ENCODE peak calls at places on chromosomes 12 and 14, in ten cellular contexts. One of them, this sample, is unnamed.

GRCh38 chr12:68913682-68914081 is 19.3 kb downstream of the CPM start:
- DNase-seq in left ventricle myocardium inferior: no peak
- DNase-seq in cerebellar nuclear complex: no peak
- DNase-seq in stimulated activated CD4-positive, alpha-beta T cell treated with anti-CD3 and anti-CD28 coated beads, TNF-alpha, amount 100 ng/mL, for 4 hours: no peak
- DNase-seq in pancreas: no peak
- DNase-seq in posterior cingulate gyrus: no peak
- DNase-seq in RWPE1: no peak
- DNase-seq in cortex of kidney: no peak
- DNase-seq in endodermal cell: no peak
- DNase-seq in endothelial cell of umbilical vein: no peak
- DNase-seq in this sample: no peak

GRCh38 chr12:69284131-69284530 is 44.8 kb downstream of the CPSF6 start:
- DNase-seq in left ventricle myocardium inferior: peak
- DNase-seq in cerebellar nuclear complex: no peak
- DNase-seq in stimulated activated CD4-positive, alpha-beta T cell treated with anti-CD3 and anti-CD28 coated beads, TNF-alpha, amount 100 ng/mL, for 4 hours: no peak
- DNase-seq in pancreas: peak
- DNase-seq in posterior cingulate gyrus: peak
- DNase-seq in RWPE1: peak
- DNase-seq in cortex of kidney: no peak
- DNase-seq in endodermal cell: peak
- DNase-seq in endothelial cell of umbilical vein: peak
- DNase-seq in this sample: peak

GRCh38 chr12:30926243-30927209 is at the start of gene TSPAN11:
- DNase-seq in left ventricle myocardium inferior: peak
- DNase-seq in cerebellar nuclear complex: no peak
- DNase-seq in stimulated activated CD4-positive, alpha-beta T cell treated with anti-CD3 and anti-CD28 coated beads, TNF-alpha, amount 100 ng/mL, for 4 hours: no peak
- DNase-seq in pancreas: peak
- DNase-seq in posterior cingulate gyrus: no peak
- DNase-seq in RWPE1: peak
- DNase-seq in cortex of kidney: no peak
- DNase-seq in endodermal cell: peak
- DNase-seq in endothelial cell of umbilical vein: peak
- DNase-seq in this sample: peak

GRCh38 chr14:101705733-101706508 is 55.6 kb upstream of the PPP2R5C start:
- DNase-seq in left ventricle myocardium inferior: peak
- DNase-seq in cerebellar nuclear complex: no peak
- DNase-seq in stimulated activated CD4-positive, alpha-beta T cell treated with anti-CD3 and anti-CD28 coated beads, TNF-alpha, amount 100 ng/mL, for 4 hours: peak
- DNase-seq in pancreas: no peak
- DNase-seq in posterior cingulate gyrus: no peak
- DNase-seq in RWPE1: no peak
- DNase-seq in cortex of kidney: no peak
- DNase-seq in endodermal cell: peak
- DNase-seq in endothelial cell of umbilical vein: no peak
- DNase-seq in this sample: peak

GRCh38 chr14:71714225-71714624 is 218.0 kb upstream of the RGS6 start:
- DNase-seq in left ventricle myocardium inferior: no peak
- DNase-seq in cerebellar nuclear complex: no peak
- DNase-seq in stimulated activated CD4-positive, alpha-beta T cell treated with anti-CD3 and anti-CD28 coated beads, TNF-alpha, amount 100 ng/mL, for 4 hours: no peak
- DNase-seq in pancreas: no peak
- DNase-seq in posterior cingulate gyrus: no peak
- DNase-seq in RWPE1: no peak
- DNase-seq in cortex of kidney: no peak
- DNase-seq in endodermal cell: no peak
- DNase-seq in endothelial cell of umbilical vein: no peak
- DNase-seq in this sample: no peak

GRCh38 chr14:61524936-61525292 is 170.4 kb upstream of the HIF1A start:
- DNase-seq in left ventricle myocardium inferior: no peak
- DNase-seq in cerebellar nuclear complex: no peak
- DNase-seq in stimulated activated CD4-positive, alpha-beta T cell treated with anti-CD3 and anti-CD28 coated beads, TNF-alpha, amount 100 ng/mL, for 4 hours: no peak
- DNase-seq in pancreas: no peak
- DNase-seq in posterior cingulate gyrus: no peak
- DNase-seq in RWPE1: no peak
- DNase-seq in cortex of kidney: no peak
- DNase-seq in endodermal cell: peak
- DNase-seq in endothelial cell of umbilical vein: no peak
- DNase-seq in this sample: no peak

GRCh38 chr12:107775093-107775721 is 703 bp downstream of the ASCL4 start:
- DNase-seq in left ventricle myocardium inferior: no peak
- DNase-seq in cerebellar nuclear complex: no peak
- DNase-seq in stimulated activated CD4-positive, alpha-beta T cell treated with anti-CD3 and anti-CD28 coated beads, TNF-alpha, amount 100 ng/mL, for 4 hours: no peak
- DNase-seq in pancreas: peak
- DNase-seq in posterior cingulate gyrus: no peak
- DNase-seq in RWPE1: no peak
- DNase-seq in cortex of kidney: no peak
- DNase-seq in endodermal cell: peak
- DNase-seq in endothelial cell of umbilical vein: no peak
- DNase-seq in this sample: peak

GRCh38 chr12:95815635-95816212 is 25.2 kb upstream of the NTN4 start:
- DNase-seq in left ventricle myocardium inferior: no peak
- DNase-seq in cerebellar nuclear complex: no peak
- DNase-seq in stimulated activated CD4-positive, alpha-beta T cell treated with anti-CD3 and anti-CD28 coated beads, TNF-alpha, amount 100 ng/mL, for 4 hours: no peak
- DNase-seq in pancreas: no peak
- DNase-seq in posterior cingulate gyrus: no peak
- DNase-seq in RWPE1: peak
- DNase-seq in cortex of kidney: no peak
- DNase-seq in endodermal cell: no peak
- DNase-seq in endothelial cell of umbilical vein: peak
- DNase-seq in this sample: no peak

GRCh38 chr14:55701638-55702037 is 121.6 kb downstream of the KTN1 start:
- DNase-seq in left ventricle myocardium inferior: no peak
- DNase-seq in cerebellar nuclear complex: no peak
- DNase-seq in stimulated activated CD4-positive, alpha-beta T cell treated with anti-CD3 and anti-CD28 coated beads, TNF-alpha, amount 100 ng/mL, for 4 hours: no peak
- DNase-seq in pancreas: no peak
- DNase-seq in posterior cingulate gyrus: no peak
- DNase-seq in RWPE1: peak
- DNase-seq in cortex of kidney: no peak
- DNase-seq in endodermal cell: no peak
- DNase-seq in endothelial cell of umbilical vein: no peak
- DNase-seq in this sample: no peak

GRCh38 chr14:91021115-91021514 is 39.3 kb downstream of the RPS6KA5 start:
- DNase-seq in left ventricle myocardium inferior: no peak
- DNase-seq in cerebellar nuclear complex: no peak
- DNase-seq in stimulated activated CD4-positive, alpha-beta T cell treated with anti-CD3 and anti-CD28 coated beads, TNF-alpha, amount 100 ng/mL, for 4 hours: no peak
- DNase-seq in pancreas: no peak
- DNase-seq in posterior cingulate gyrus: no peak
- DNase-seq in RWPE1: no peak
- DNase-seq in cortex of kidney: no peak
- DNase-seq in endodermal cell: no peak
- DNase-seq in endothelial cell of umbilical vein: no peak
- DNase-seq in this sample: no peak

GRCh38 chr12:124099661-124100060 is 126.6 kb downstream of the ZNF664 start:
- DNase-seq in left ventricle myocardium inferior: no peak
- DNase-seq in cerebellar nuclear complex: no peak
- DNase-seq in stimulated activated CD4-positive, alpha-beta T cell treated with anti-CD3 and anti-CD28 coated beads, TNF-alpha, amount 100 ng/mL, for 4 hours: no peak
- DNase-seq in pancreas: no peak
- DNase-seq in posterior cingulate gyrus: no peak
- DNase-seq in RWPE1: no peak
- DNase-seq in cortex of kidney: no peak
- DNase-seq in endodermal cell: no peak
- DNase-seq in endothelial cell of umbilical vein: no peak
- DNase-seq in this sample: no peak

GRCh38 chr14:65134651-65135579 is 32.6 kb upstream of the MAX start:
- DNase-seq in left ventricle myocardium inferior: no peak
- DNase-seq in cerebellar nuclear complex: no peak
- DNase-seq in stimulated activated CD4-positive, alpha-beta T cell treated with anti-CD3 and anti-CD28 coated beads, TNF-alpha, amount 100 ng/mL, for 4 hours: no peak
- DNase-seq in pancreas: no peak
- DNase-seq in posterior cingulate gyrus: peak
- DNase-seq in RWPE1: no peak
- DNase-seq in cortex of kidney: no peak
- DNase-seq in endodermal cell: no peak
- DNase-seq in endothelial cell of umbilical vein: no peak
- DNase-seq in this sample: no peak

GRCh38 chr12:109920266-109920780 is 20.2 kb downstream of the TCHP start:
- DNase-seq in left ventricle myocardium inferior: no peak
- DNase-seq in cerebellar nuclear complex: no peak
- DNase-seq in stimulated activated CD4-positive, alpha-beta T cell treated with anti-CD3 and anti-CD28 coated beads, TNF-alpha, amount 100 ng/mL, for 4 hours: no peak
- DNase-seq in pancreas: peak
- DNase-seq in posterior cingulate gyrus: peak
- DNase-seq in RWPE1: no peak
- DNase-seq in cortex of kidney: no peak
- DNase-seq in endodermal cell: no peak
- DNase-seq in endothelial cell of umbilical vein: no peak
- DNase-seq in this sample: no peak

GRCh38 chr12:5402536-5402935 is 29.4 kb upstream of the NTF3 start:
- DNase-seq in left ventricle myocardium inferior: no peak
- DNase-seq in cerebellar nuclear complex: no peak
- DNase-seq in stimulated activated CD4-positive, alpha-beta T cell treated with anti-CD3 and anti-CD28 coated beads, TNF-alpha, amount 100 ng/mL, for 4 hours: no peak
- DNase-seq in pancreas: no peak
- DNase-seq in posterior cingulate gyrus: no peak
- DNase-seq in RWPE1: no peak
- DNase-seq in cortex of kidney: no peak
- DNase-seq in endodermal cell: no peak
- DNase-seq in endothelial cell of umbilical vein: no peak
- DNase-seq in this sample: no peak

GRCh38 chr14:21016791-21017190 is 8.1 kb downstream of the NDRG2 start:
- DNase-seq in left ventricle myocardium inferior: no peak
- DNase-seq in cerebellar nuclear complex: no peak
- DNase-seq in stimulated activated CD4-positive, alpha-beta T cell treated with anti-CD3 and anti-CD28 coated beads, TNF-alpha, amount 100 ng/mL, for 4 hours: no peak
- DNase-seq in pancreas: no peak
- DNase-seq in posterior cingulate gyrus: no peak
- DNase-seq in RWPE1: no peak
- DNase-seq in cortex of kidney: no peak
- DNase-seq in endodermal cell: no peak
- DNase-seq in endothelial cell of umbilical vein: no peak
- DNase-seq in this sample: no peak

GRCh38 chr12:118981285-118982201 is at the start of gene SRRM4:
- DNase-seq in left ventricle myocardium inferior: no peak
- DNase-seq in cerebellar nuclear complex: peak
- DNase-seq in stimulated activated CD4-positive, alpha-beta T cell treated with anti-CD3 and anti-CD28 coated beads, TNF-alpha, amount 100 ng/mL, for 4 hours: no peak
- DNase-seq in pancreas: peak
- DNase-seq in posterior cingulate gyrus: peak
- DNase-seq in RWPE1: peak
- DNase-seq in cortex of kidney: no peak
- DNase-seq in endodermal cell: peak
- DNase-seq in endothelial cell of umbilical vein: no peak
- DNase-seq in this sample: peak

GRCh38 chr14:53167602-53168328 is 14.6 kb upstream of the DDHD1 start:
- DNase-seq in left ventricle myocardium inferior: no peak
- DNase-seq in cerebellar nuclear complex: no peak
- DNase-seq in stimulated activated CD4-positive, alpha-beta T cell treated with anti-CD3 and anti-CD28 coated beads, TNF-alpha, amount 100 ng/mL, for 4 hours: no peak
- DNase-seq in pancreas: no peak
- DNase-seq in posterior cingulate gyrus: no peak
- DNase-seq in RWPE1: no peak
- DNase-seq in cortex of kidney: no peak
- DNase-seq in endodermal cell: no peak
- DNase-seq in endothelial cell of umbilical vein: no peak
- DNase-seq in this sample: no peak

GRCh38 chr12:111447571-111448265 is 42.0 kb downstream of the SH2B3 start:
- DNase-seq in left ventricle myocardium inferior: no peak
- DNase-seq in cerebellar nuclear complex: no peak
- DNase-seq in stimulated activated CD4-positive, alpha-beta T cell treated with anti-CD3 and anti-CD28 coated beads, TNF-alpha, amount 100 ng/mL, for 4 hours: no peak
- DNase-seq in pancreas: no peak
- DNase-seq in posterior cingulate gyrus: peak
- DNase-seq in RWPE1: no peak
- DNase-seq in cortex of kidney: no peak
- DNase-seq in endodermal cell: peak
- DNase-seq in endothelial cell of umbilical vein: no peak
- DNase-seq in this sample: no peak

GRCh38 chr12:62703011-62703380 is 232.0 kb downstream of the PPM1H start:
- DNase-seq in left ventricle myocardium inferior: no peak
- DNase-seq in cerebellar nuclear complex: no peak
- DNase-seq in stimulated activated CD4-positive, alpha-beta T cell treated with anti-CD3 and anti-CD28 coated beads, TNF-alpha, amount 100 ng/mL, for 4 hours: no peak
- DNase-seq in pancreas: no peak
- DNase-seq in posterior cingulate gyrus: no peak
- DNase-seq in RWPE1: no peak
- DNase-seq in cortex of kidney: no peak
- DNase-seq in endodermal cell: no peak
- DNase-seq in endothelial cell of umbilical vein: peak
- DNase-seq in this sample: peak

GRCh38 chr12:130192667-130193345 is 30.5 kb downstream of the FZD10 start:
- DNase-seq in left ventricle myocardium inferior: no peak
- DNase-seq in cerebellar nuclear complex: no peak
- DNase-seq in stimulated activated CD4-positive, alpha-beta T cell treated with anti-CD3 and anti-CD28 coated beads, TNF-alpha, amount 100 ng/mL, for 4 hours: no peak
- DNase-seq in pancreas: no peak
- DNase-seq in posterior cingulate gyrus: no peak
- DNase-seq in RWPE1: no peak
- DNase-seq in cortex of kidney: no peak
- DNase-seq in endodermal cell: peak
- DNase-seq in endothelial cell of umbilical vein: no peak
- DNase-seq in this sample: peak

GRCh38 chr12:93848453-93849120 is 171.4 kb downstream of the CRADD start:
- DNase-seq in left ventricle myocardium inferior: no peak
- DNase-seq in cerebellar nuclear complex: no peak
- DNase-seq in stimulated activated CD4-positive, alpha-beta T cell treated with anti-CD3 and anti-CD28 coated beads, TNF-alpha, amount 100 ng/mL, for 4 hours: no peak
- DNase-seq in pancreas: no peak
- DNase-seq in posterior cingulate gyrus: no peak
- DNase-seq in RWPE1: no peak
- DNase-seq in cortex of kidney: no peak
- DNase-seq in endodermal cell: no peak
- DNase-seq in endothelial cell of umbilical vein: peak
- DNase-seq in this sample: no peak

GRCh38 chr12:109705291-109705690 is 8.3 kb upstream of the FAM222A start:
- DNase-seq in left ventricle myocardium inferior: no peak
- DNase-seq in cerebellar nuclear complex: no peak
- DNase-seq in stimulated activated CD4-positive, alpha-beta T cell treated with anti-CD3 and anti-CD28 coated beads, TNF-alpha, amount 100 ng/mL, for 4 hours: no peak
- DNase-seq in pancreas: no peak
- DNase-seq in posterior cingulate gyrus: no peak
- DNase-seq in RWPE1: no peak
- DNase-seq in cortex of kidney: no peak
- DNase-seq in endodermal cell: no peak
- DNase-seq in endothelial cell of umbilical vein: no peak
- DNase-seq in this sample: no peak

GRCh38 chr12:51869931-51870330 is 18.0 kb upstream of the ANKRD33 start:
- DNase-seq in left ventricle myocardium inferior: no peak
- DNase-seq in cerebellar nuclear complex: no peak
- DNase-seq in stimulated activated CD4-positive, alpha-beta T cell treated with anti-CD3 and anti-CD28 coated beads, TNF-alpha, amount 100 ng/mL, for 4 hours: no peak
- DNase-seq in pancreas: no peak
- DNase-seq in posterior cingulate gyrus: peak
- DNase-seq in RWPE1: no peak
- DNase-seq in cortex of kidney: no peak
- DNase-seq in endodermal cell: no peak
- DNase-seq in endothelial cell of umbilical vein: no peak
- DNase-seq in this sample: no peak

GRCh38 chr12:88342434-88342833 is 200.3 kb downstream of the TMTC3 start:
- DNase-seq in left ventricle myocardium inferior: no peak
- DNase-seq in cerebellar nuclear complex: no peak
- DNase-seq in stimulated activated CD4-positive, alpha-beta T cell treated with anti-CD3 and anti-CD28 coated beads, TNF-alpha, amount 100 ng/mL, for 4 hours: no peak
- DNase-seq in pancreas: no peak
- DNase-seq in posterior cingulate gyrus: no peak
- DNase-seq in RWPE1: no peak
- DNase-seq in cortex of kidney: no peak
- DNase-seq in endodermal cell: no peak
- DNase-seq in endothelial cell of umbilical vein: no peak
- DNase-seq in this sample: no peak

GRCh38 chr12:180445-180844 is 33.5 kb downstream of the SLC6A12 start:
- DNase-seq in left ventricle myocardium inferior: peak
- DNase-seq in cerebellar nuclear complex: no peak
- DNase-seq in stimulated activated CD4-positive, alpha-beta T cell treated with anti-CD3 and anti-CD28 coated beads, TNF-alpha, amount 100 ng/mL, for 4 hours: no peak
- DNase-seq in pancreas: no peak
- DNase-seq in posterior cingulate gyrus: peak
- DNase-seq in RWPE1: no peak
- DNase-seq in cortex of kidney: no peak
- DNase-seq in endodermal cell: no peak
- DNase-seq in endothelial cell of umbilical vein: no peak
- DNase-seq in this sample: no peak

GRCh38 chr14:72852194-72852593 is 41.7 kb downstream of the DPF3 start:
- DNase-seq in left ventricle myocardium inferior: no peak
- DNase-seq in cerebellar nuclear complex: no peak
- DNase-seq in stimulated activated CD4-positive, alpha-beta T cell treated with anti-CD3 and anti-CD28 coated beads, TNF-alpha, amount 100 ng/mL, for 4 hours: no peak
- DNase-seq in pancreas: no peak
- DNase-seq in posterior cingulate gyrus: no peak
- DNase-seq in RWPE1: no peak
- DNase-seq in cortex of kidney: no peak
- DNase-seq in endodermal cell: no peak
- DNase-seq in endothelial cell of umbilical vein: no peak
- DNase-seq in this sample: no peak

GRCh38 chr12:131218291-131219172 is 264.8 kb downstream of the ADGRD1 start:
- DNase-seq in left ventricle myocardium inferior: no peak
- DNase-seq in cerebellar nuclear complex: no peak
- DNase-seq in stimulated activated CD4-positive, alpha-beta T cell treated with anti-CD3 and anti-CD28 coated beads, TNF-alpha, amount 100 ng/mL, for 4 hours: no peak
- DNase-seq in pancreas: no peak
- DNase-seq in posterior cingulate gyrus: peak
- DNase-seq in RWPE1: no peak
- DNase-seq in cortex of kidney: no peak
- DNase-seq in endodermal cell: peak
- DNase-seq in endothelial cell of umbilical vein: no peak
- DNase-seq in this sample: peak

This sample was measured in ELF-1.